ENCODE peak calls at places on chromosomes 13 and 19, in nine cellular contexts. L is NCI-H1436; B is neural progenitor cell; E is tibial artery; V is ureter; W is stimulated activated CD4-positive, alpha-beta T cell treated with anti-CD3 and anti-CD28 coated beads, TNF-alpha, amount 100 ng/mL, for 24 hours; I is HCT116; T is astrocyte of the cerebellum; Q is CD4-positive, alpha-beta T cell. Y is an unnamed sample.

GRCh38 chr13:40456397-40456958 is 210.0 kb downstream of the FOXO1 start:
- DNase-seq in Q (no peak), T (no peak), E (no peak), L (no peak), I (no peak), V (no peak), B (peak), W (no peak), Y (no peak)

GRCh38 chr13:99737456-99737855 is 234.1 kb downstream of the ZIC5 start:
- DNase-seq in E (no peak), B (no peak), V (no peak), W (no peak), Q (no peak), I (no peak), L (no peak), T (no peak), Y (no peak)

GRCh38 chr13:26583662-26584061 is 26.2 kb downstream of the WASF3 start:
- DNase-seq in B (no peak), T (no peak), L (no peak), I (no peak), V (no peak), W (no peak), E (no peak), Q (no peak), Y (no peak)

GRCh38 chr19:14161305-14161704 is 24.9 kb upstream of the ASF1B start:
- DNase-seq in W (no peak), V (no peak), I (no peak), E (no peak), T (no peak), Q (no peak), B (no peak), L (no peak), Y (no peak)

GRCh38 chr13:68380041-68380973 is 1150.2 kb upstream of the PCDH9 start:
- DNase-seq in T (no peak), Q (no peak), B (no peak), I (no peak), E (no peak), L (no peak), W (no peak), V (no peak), Y (no peak)

GRCh38 chr13:36096411-36097184 is 34.6 kb downstream of the DCLK1 start:
- DNase-seq in I (no peak), V (no peak), T (no peak), W (no peak), Q (no peak), E (no peak), L (no peak), B (no peak), Y (peak)

GRCh38 chr13:58827904-58828303 is 1196.4 kb downstream of the PCDH17 start:
- DNase-seq in W (no peak), Q (no peak), T (no peak), B (no peak), I (no peak), V (no peak), L (no peak), E (no peak), Y (no peak)

GRCh38 chr13:34883381-34883780 is 58.7 kb upstream of the NBEA start:
- DNase-seq in Q (no peak), B (no peak), I (no peak), T (no peak), V (no peak), E (no peak), L (no peak), W (no peak), Y (no peak)

GRCh38 chr13:50512602-50513527 is 330.6 kb downstream of the DLEU7 start:
- DNase-seq in Q (peak), V (peak), W (no peak), T (peak), E (peak), B (peak), L (no peak), I (no peak), Y (peak)

GRCh38 chr13:68369739-68370138 is 1139.6 kb upstream of the PCDH9 start:
- DNase-seq in Q (no peak), V (no peak), I (no peak), L (no peak), T (peak), B (no peak), E (no peak), W (no peak), Y (no peak)

GRCh38 chr13:27599845-27600553 is 20.3 kb downstream of the LNX2 start:
- DNase-seq in T (peak), I (peak), W (no peak), B (no peak), V (no peak), E (no peak), Q (no peak), L (no peak), Y (peak)

GRCh38 chr13:39959497-39959896 is 304.0 kb downstream of the COG6 start:
- DNase-seq in I (no peak), T (no peak), L (no peak), B (no peak), Q (no peak), E (no peak), V (no peak), W (no peak), Y (peak)

GRCh38 chr13:112934075-112934474 is 34.9 kb upstream of the MCF2L start:
- DNase-seq in B (no peak), W (no peak), E (no peak), L (no peak), Q (no peak), V (no peak), T (no peak), I (no peak), Y (peak)

GRCh38 chr19:10339380-10339960 is at the start of gene ICAM3:
- DNase-seq in L (no peak), B (no peak), Q (peak), I (no peak), E (no peak), W (peak), V (no peak), T (no peak), Y (no peak)